ENCODE peak calls at places on chromosomes 5 and 9, in nine cellular contexts. U is RWPE2, L is PC-3, W is HepG2, A is psoas muscle, P is heart right ventricle, N is mucosa of descending colon, E is Panc1, S is lung. O is an unnamed sample. For H3K36me3, the result is how much of the 10 kb centered on the place peaks cover.

GRCh38 chr9:37998881-37999311 is 70.1 kb downstream of the SHB start:
- ATAC-seq in U (no peak), L (peak), W (no peak), A (no peak), P (peak), N (peak), E (no peak), S (no peak), O (no peak)

GRCh38 chr9:114124138-114124537 is 25.0 kb upstream of the KIF12 start:
- ATAC-seq in U (no peak), L (no peak), W (no peak), A (no peak), P (peak), N (no peak), E (no peak), S (no peak), O (no peak)

GRCh38 chr9:70618784-70619183 is 204.3 kb upstream of the KLF9 start:
- ATAC-seq in U (no peak), L (no peak), W (no peak), A (peak), P (peak), N (no peak), E (no peak), S (no peak), O (no peak)

GRCh38 chr5:55176176-55176818 is 3.3 kb upstream of the CDC20B start:
- ATAC-seq in U (peak), L (peak), W (peak), A (peak), P (peak), N (peak), E (peak), S (no peak), O (no peak)

GRCh38 chr5:122101636-122102285 is 23.7 kb upstream of the LOX start:
- ATAC-seq in U (peak), L (peak), W (peak), A (no peak), P (no peak), N (peak), E (peak), S (no peak), O (peak)

GRCh38 chr5:135535820-135536801 is at the start of gene NEUROG1:
- ATAC-seq in U (peak), L (no peak), W (no peak), A (no peak), P (no peak), N (peak), E (peak), S (no peak), O (no peak)

GRCh38 chr9:125088752-125089151 is 54.6 kb downstream of the SCAI start:
- ATAC-seq in U (no peak), L (no peak), W (no peak), A (peak), P (peak), N (no peak), E (no peak), S (no peak), O (no peak)

GRCh38 chr5:131999471-131999931 is 12.0 kb downstream of the ACSL6 start:
- ATAC-seq in U (no peak), L (no peak), W (no peak), A (no peak), P (no peak), N (no peak), E (no peak), S (no peak), O (no peak)

GRCh38 chr5:2213121-2213730 is 330.5 kb upstream of the IRX4 start:
- ATAC-seq in U (no peak), L (no peak), W (no peak), A (no peak), P (no peak), N (no peak), E (no peak), S (no peak), O (no peak)

GRCh38 chr5:95901676-95902646 is 59.7 kb downstream of the ELL2 start:
- ATAC-seq in U (peak), L (peak), W (no peak), A (peak), P (peak), N (peak), E (peak), S (no peak), O (no peak)

GRCh38 chr5:148923023-148923422 is 96.6 kb downstream of the ADRB2 start:
- ATAC-seq in U (no peak), L (no peak), W (no peak), A (no peak), P (no peak), N (no peak), E (no peak), S (no peak), O (no peak)

GRCh38 chr9:114893622-114894021 is 36.8 kb downstream of the TNFSF8 start:
- ATAC-seq in U (peak), L (peak), W (no peak), A (no peak), P (no peak), N (no peak), E (no peak), S (no peak), O (no peak)

GRCh38 chr9:20582150-20582549 is 40.1 kb downstream of the MLLT3 start:
- ATAC-seq in U (no peak), L (no peak), W (no peak), A (no peak), P (no peak), N (no peak), E (no peak), S (no peak), O (no peak)

GRCh38 chr5:98742395-98743073 is 30.9 kb upstream of the RGMB start:
- ATAC-seq in U (peak), L (no peak), W (no peak), A (no peak), P (no peak), N (no peak), E (no peak), S (no peak), O (no peak)

GRCh38 chr9:111910428-111910827 is 13.8 kb downstream of the UGCG start:
- ATAC-seq in U (no peak), L (no peak), W (no peak), A (no peak), P (no peak), N (no peak), E (no peak), S (no peak), O (no peak)

GRCh38 chr9:135504262-135505229 is 4.1 kb downstream of the MRPS2 start:
- ATAC-seq in U (peak), L (peak), W (peak), A (no peak), P (no peak), N (no peak), E (peak), S (no peak), O (no peak)
- TF ChIP-seq CTCF in U (peak), L (peak), W (peak), A (peak), P (peak), N (peak), E (peak), S (peak), O (peak)

GRCh38 chr5:6194906-6195612 is 183.3 kb downstream of the MED10 start:
- ATAC-seq in U (no peak), L (no peak), W (no peak), A (no peak), P (no peak), N (no peak), E (no peak), S (no peak), O (no peak)
- H3K36me3 ChIP-seq in U (under half), L (under half), W (under half), A (under half), P (under half), N (under half), E (under half), S (under half), O (under half)

GRCh38 chr9:75979362-75979761 is 88.9 kb downstream of the PCSK5 start:
- ATAC-seq in U (no peak), L (no peak), W (peak), A (no peak), P (no peak), N (peak), E (no peak), S (no peak), O (no peak)
- TF ChIP-seq CTCF in U (peak), L (no peak), W (peak), A (no peak), P (no peak), N (no peak), E (peak), S (no peak), O (no peak)

DNA sequence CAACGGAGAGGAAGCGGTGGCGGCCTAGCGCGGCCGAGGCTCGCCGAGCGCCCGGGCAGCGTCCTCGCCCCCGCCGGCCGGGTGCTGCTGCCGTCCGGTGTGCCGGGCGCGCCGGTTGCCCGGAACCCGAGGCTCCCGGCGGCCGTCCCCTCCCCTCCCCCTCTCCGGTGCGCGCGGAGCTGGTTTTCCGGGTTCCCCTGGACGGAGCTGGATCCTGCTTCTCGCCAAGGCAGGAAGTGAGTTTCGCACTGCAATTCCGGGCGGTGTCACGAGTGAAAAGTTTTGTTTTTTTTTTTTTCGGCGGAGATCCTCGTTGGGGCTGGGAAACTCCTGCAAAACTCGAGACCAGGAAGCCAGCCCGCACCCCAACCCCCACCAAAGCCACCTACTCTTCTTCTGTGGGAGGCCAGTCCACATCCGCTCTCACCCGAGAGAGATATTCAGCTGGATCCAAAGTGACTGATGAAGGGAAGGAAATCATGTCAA is at the start of gene ERBIN:
- ATAC-seq in U (peak), L (peak), W (peak), A (peak), P (peak), N (peak), E (peak), S (peak), O (peak)
- H3K36me3 ChIP-seq in U (under half), L (under half), W (under half), A (under half), P (under half), N (under half), E (under half), S (under half), O (under half)

O was measured in gastroesophageal sphincter.